ENCODE peak calls at places on chromosomes 6 and 20, in seven cellular contexts. L is trophoblast cell; G is H1; J is uterus; W is body of pancreas; B is breast epithelium; H is CD8-positive, alpha-beta T cell. U is an unnamed sample. For H3K4me1, the result is how much of the 10 kb centered on the place peaks cover.

GRCh38 chr20:18545566-18545965 is 21.7 kb upstream of the SMIM26 start:
- DNase-seq in L (no peak), G (no peak), J (no peak), W (no peak), B (no peak), H (no peak), U (no peak)

GRCh38 chr6:21138359-21139094 is 455.0 kb upstream of the SOX4 start:
- DNase-seq in L (no peak), G (no peak), J (no peak), W (no peak), B (no peak), H (no peak), U (no peak)

GRCh38 chr6:131400054-131400781 is 172.8 kb upstream of the ARG1 start:
- DNase-seq in L (peak), G (no peak), J (no peak), W (no peak), B (no peak), H (no peak), U (peak)

GRCh38 chr6:37077459-37078296 is 72.2 kb downstream of the FGD2 start:
- DNase-seq in L (no peak), G (no peak), J (peak), W (peak), B (peak), H (no peak), U (peak)

GRCh38 chr6:23533954-23534725 is 591.9 kb upstream of the NRSN1 start:
- DNase-seq in L (no peak), G (no peak), J (no peak), W (peak), B (no peak), H (no peak), U (no peak)

GRCh38 chr20:25051386-25052155 is 6.4 kb downstream of the ACSS1 start:
- DNase-seq in L (no peak), G (no peak), J (no peak), W (no peak), B (peak), H (no peak), U (no peak)

GRCh38 chr6:45044086-45044485 is 284.0 kb upstream of the RUNX2 start:
- DNase-seq in L (no peak), G (no peak), J (no peak), W (no peak), B (no peak), H (no peak), U (no peak)

GRCh38 chr6:151059612-151060095 is 180.1 kb upstream of the AKAP12 start:
- DNase-seq in L (no peak), G (no peak), J (no peak), W (no peak), B (no peak), H (no peak), U (no peak)

GRCh38 chr6:140062042-140063041 is 687.9 kb upstream of the CITED2 start:
- DNase-seq in L (peak), G (no peak), J (peak), W (peak), B (peak), H (no peak), U (peak)

GRCh38 chr20:62697468-62697912 is 11.1 kb upstream of the NTSR1 start:
- DNase-seq in L (no peak), G (no peak), J (no peak), W (no peak), B (no peak), H (no peak), U (no peak)

GRCh38 chr6:89536230-89536629 is 102.3 kb downstream of the LYRM2 start:
- DNase-seq in L (no peak), G (no peak), J (no peak), W (no peak), B (no peak), H (no peak), U (no peak)

GRCh38 chr6:150567360-150567759 is 32.3 kb upstream of the PLEKHG1 start:
- DNase-seq in L (no peak), G (no peak), J (no peak), W (no peak), B (no peak), H (no peak), U (no peak)

GRCh38 chr6:158262755-158263154 is 49.5 kb upstream of the TULP4 start:
- DNase-seq in L (no peak), G (no peak), J (no peak), W (no peak), B (no peak), H (no peak), U (no peak)

GRCh38 chr6:166540631-166541331 is 45.7 kb downstream of the RAMACL start:
- DNase-seq in L (no peak), G (no peak), J (no peak), W (peak), B (no peak), H (peak), U (peak)

GRCh38 chr6:113630738-113631535 is 226.2 kb upstream of the MARCKS start:
- DNase-seq in L (no peak), G (no peak), J (no peak), W (peak), B (no peak), H (no peak), U (peak)

GRCh38 chr20:1287787-1288569 is 21.9 kb downstream of the SNPH start:
- DNase-seq in L (no peak), G (no peak), J (no peak), W (no peak), B (no peak), H (no peak), U (no peak)

GRCh38 chr6:2213082-2213481 is 32.3 kb downstream of the GMDS start:
- DNase-seq in L (no peak), G (no peak), J (no peak), W (no peak), B (no peak), H (no peak), U (no peak)

GRCh38 chr6:105892577-105893262 is 193.4 kb upstream of the PRDM1 start:
- DNase-seq in L (no peak), G (no peak), J (no peak), W (peak), B (no peak), H (no peak), U (no peak)

GRCh38 chr6:692858-693736 is at the start of gene EXOC2:
- DNase-seq in L (peak), G (peak), J (peak), W (peak), B (peak), H (peak), U (peak)

GRCh38 chr6:145445674-145446073 is 289.6 kb downstream of the EPM2A start:
- DNase-seq in L (no peak), G (no peak), J (no peak), W (no peak), B (no peak), H (no peak), U (no peak)

GRCh38 chr20:22763257-22763906 is 179.0 kb upstream of the FOXA2 start:
- DNase-seq in L (peak), G (no peak), J (no peak), W (no peak), B (no peak), H (no peak), U (peak)

GRCh38 chr6:129390900-129391299 is 319.1 kb downstream of the ARHGAP18 start:
- DNase-seq in L (peak), G (no peak), J (no peak), W (no peak), B (no peak), H (no peak), U (no peak)

GRCh38 chr6:16719488-16719887 is 41.8 kb downstream of the ATXN1 start:
- DNase-seq in L (no peak), G (no peak), J (no peak), W (no peak), B (no peak), H (no peak), U (no peak)

GRCh38 chr6:114827135-114827534 is 484.3 kb upstream of the HS3ST5 start:
- DNase-seq in L (no peak), G (no peak), J (no peak), W (no peak), B (no peak), H (no peak), U (no peak)

GRCh38 chr6:91276315-91276714 is 689.4 kb upstream of the MAP3K7 start:
- DNase-seq in L (no peak), G (no peak), J (no peak), W (no peak), B (no peak), H (no peak), U (no peak)

GRCh38 chr20:36808317-36809257 is 35.0 kb upstream of the DSN1 start:
- DNase-seq in L (peak), G (peak), J (peak), W (peak), B (no peak), H (peak), U (peak)

GRCh38 chr20:1633535-1633934 is 13.7 kb upstream of the SIRPB1 start:
- DNase-seq in L (peak), G (no peak), J (no peak), W (no peak), B (no peak), H (no peak), U (no peak)

GRCh38 chr6:135085700-135086413 is 31.2 kb upstream of the HBS1L start:
- DNase-seq in L (no peak), G (no peak), J (no peak), W (no peak), B (no peak), H (no peak), U (no peak)

GRCh38 chr6:2157441-2158127 is 87.8 kb downstream of the GMDS start:
- DNase-seq in L (peak), G (no peak), J (no peak), W (no peak), B (no peak), H (no peak), U (peak)

GRCh38 chr20:61031101-61031830 is 220.8 kb upstream of the CDH4 start:
- DNase-seq in L (no peak), G (no peak), J (no peak), W (no peak), B (no peak), H (no peak), U (no peak)
- H3K4me1 ChIP-seq in L (under half), G (under half), J (under half), W (under half), B (under half), H (under half), U (under half)

GRCh38 chr6:41055149-41055548 is 2.1 kb downstream of the APOBEC2 start:
- DNase-seq in L (no peak), G (no peak), J (no peak), W (no peak), B (no peak), H (no peak), U (no peak)
- H3K4me1 ChIP-seq in L (under half), G (under half), J (under half), W (half or more), B (under half), H (under half), U (under half)

GRCh38 chr20:34388678-34389077 is 25.6 kb downstream of the ITCH start:
- DNase-seq in L (no peak), G (no peak), J (no peak), W (no peak), B (no peak), H (no peak), U (no peak)

GRCh38 chr20:34390769-34391447 is 27.8 kb downstream of the ITCH start:
- DNase-seq in L (peak), G (peak), J (peak), W (peak), B (no peak), H (no peak), U (peak)

GRCh38 chr20:34385464-34385863 is 22.4 kb downstream of the ITCH start:
- DNase-seq in L (no peak), G (no peak), J (no peak), W (no peak), B (no peak), H (no peak), U (no peak)

GRCh38 chr20:34389206-34389953 is 26.3 kb downstream of the ITCH start:
- DNase-seq in L (no peak), G (no peak), J (no peak), W (no peak), B (no peak), H (no peak), U (no peak)

GRCh38 chr20:34388000-34388399 is 24.9 kb downstream of the ITCH start:
- DNase-seq in L (no peak), G (no peak), J (no peak), W (no peak), B (no peak), H (no peak), U (no peak)
- H3K4me1 ChIP-seq in L (under half), G (under half), J (under half), W (under half), B (under half), H (under half), U (under half)

DNA sequence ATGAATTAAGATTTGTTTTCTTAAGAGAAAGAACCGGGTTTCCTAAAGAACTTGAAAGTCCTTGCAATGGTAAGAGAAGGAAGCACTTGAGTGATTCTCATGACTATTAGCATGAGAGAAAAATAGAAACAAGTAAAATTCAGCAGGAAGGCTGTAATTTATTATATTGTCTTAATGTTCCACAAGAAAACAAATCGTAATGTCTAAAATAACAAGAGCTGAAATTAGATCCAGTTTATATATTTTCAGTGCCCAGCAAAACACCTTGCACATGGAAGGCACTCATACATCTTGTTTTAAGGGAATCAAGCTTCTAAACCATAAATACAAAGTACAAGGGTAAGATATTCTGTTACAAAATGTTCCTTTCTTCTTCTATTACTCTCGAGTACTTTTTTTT is 229.4 kb upstream of the PLN start:
- DNase-seq in L (no peak), G (no peak), J (no peak), W (no peak), B (no peak), H (no peak), U (no peak)
- H3K4me1 ChIP-seq in L (under half), G (under half), J (under half), W (under half), B (under half), H (under half), U (under half)

GRCh38 chr20:59174975-59175374 is 11.4 kb downstream of the ZNF831 start:
- DNase-seq in L (no peak), G (no peak), J (no peak), W (no peak), B (no peak), H (no peak), U (no peak)
- H3K4me1 ChIP-seq in L (under half), G (under half), J (under half), W (under half), B (under half), H (half or more), U (under half)

GRCh38 chr20:49700411-49701185 is 13.1 kb downstream of the B4GALT5 start:
- DNase-seq in L (peak), G (no peak), J (no peak), W (peak), B (no peak), H (no peak), U (peak)
- H3K4me1 ChIP-seq in L (under half), G (under half), J (under half), W (half or more), B (under half), H (under half), U (under half)

GRCh38 chr6:111601875-111602274 is 3.8 kb downstream of the TRAF3IP2 start:
- DNase-seq in L (no peak), G (no peak), J (peak), W (peak), B (no peak), H (no peak), U (no peak)
- H3K4me1 ChIP-seq in L (under half), G (under half), J (under half), W (half or more), B (under half), H (under half), U (under half)

GRCh38 chr20:20820104-20820503 is 107.7 kb upstream of the RALGAPA2 start:
- DNase-seq in L (peak), G (no peak), J (no peak), W (peak), B (no peak), H (no peak), U (no peak)
- H3K4me1 ChIP-seq in L (under half), G (under half), J (under half), W (under half), B (under half), H (under half), U (under half)

U was measured in SJSA1.